ENCODE peak calls at places on chromosomes 7 and 10, in ten cellular contexts. One of them, this sample, is unnamed.

GRCh38 chr7:38584443-38585210 is 46.5 kb downstream of the AMPH start:
- DNase-seq in DMS53: no peak
- DNase-seq in activated naive CD8-positive, alpha-beta T cell treated with anti-CD3 and anti-CD28 coated beads, Interleukin-2, amount 50 U/mL, for 24 hours: no peak
- DNase-seq in stimulated activated CD8-positive, alpha-beta memory T cell treated with anti-CD3 and anti-CD28 coated beads, Interleukin-7, amount 100 ng/mL, for 24 hours: no peak
- DNase-seq in A172: peak
- DNase-seq in right atrium auricular region: no peak
- DNase-seq in GM04503: peak
- DNase-seq in EL: peak
- DNase-seq in DMS153: no peak
- DNase-seq in T-helper 9 cell: no peak
- DNase-seq in this sample: peak

GRCh38 chr10:128084364-128084763 is 41.9 kb downstream of the MKI67 start:
- DNase-seq in DMS153: no peak
- DNase-seq in stimulated activated CD8-positive, alpha-beta memory T cell treated with anti-CD3 and anti-CD28 coated beads, Interleukin-7, amount 100 ng/mL, for 24 hours: no peak
- DNase-seq in EL: no peak
- DNase-seq in GM04503: no peak
- DNase-seq in DMS53: no peak
- DNase-seq in T-helper 9 cell: no peak
- DNase-seq in A172: no peak
- DNase-seq in activated naive CD8-positive, alpha-beta T cell treated with anti-CD3 and anti-CD28 coated beads, Interleukin-2, amount 50 U/mL, for 24 hours: no peak
- DNase-seq in right atrium auricular region: no peak
- DNase-seq in this sample: no peak

GRCh38 chr7:87687653-87688254 is 59.6 kb downstream of the RUNDC3B start:
- DNase-seq in DMS53: peak
- DNase-seq in T-helper 9 cell: no peak
- DNase-seq in stimulated activated CD8-positive, alpha-beta memory T cell treated with anti-CD3 and anti-CD28 coated beads, Interleukin-7, amount 100 ng/mL, for 24 hours: no peak
- DNase-seq in GM04503: no peak
- DNase-seq in A172: no peak
- DNase-seq in right atrium auricular region: no peak
- DNase-seq in DMS153: no peak
- DNase-seq in activated naive CD8-positive, alpha-beta T cell treated with anti-CD3 and anti-CD28 coated beads, Interleukin-2, amount 50 U/mL, for 24 hours: no peak
- DNase-seq in EL: no peak
- DNase-seq in this sample: no peak

GRCh38 chr10:60290558-60290957 is 99.1 kb downstream of the ANK3 start:
- DNase-seq in DMS53: no peak
- DNase-seq in activated naive CD8-positive, alpha-beta T cell treated with anti-CD3 and anti-CD28 coated beads, Interleukin-2, amount 50 U/mL, for 24 hours: no peak
- DNase-seq in EL: no peak
- DNase-seq in T-helper 9 cell: no peak
- DNase-seq in right atrium auricular region: no peak
- DNase-seq in DMS153: no peak
- DNase-seq in stimulated activated CD8-positive, alpha-beta memory T cell treated with anti-CD3 and anti-CD28 coated beads, Interleukin-7, amount 100 ng/mL, for 24 hours: no peak
- DNase-seq in GM04503: no peak
- DNase-seq in A172: no peak
- DNase-seq in this sample: no peak

GRCh38 chr7:739964-740942 is 13.2 kb upstream of the PRKAR1B start:
- DNase-seq in DMS53: no peak
- DNase-seq in stimulated activated CD8-positive, alpha-beta memory T cell treated with anti-CD3 and anti-CD28 coated beads, Interleukin-7, amount 100 ng/mL, for 24 hours: no peak
- DNase-seq in right atrium auricular region: no peak
- DNase-seq in T-helper 9 cell: no peak
- DNase-seq in DMS153: no peak
- DNase-seq in activated naive CD8-positive, alpha-beta T cell treated with anti-CD3 and anti-CD28 coated beads, Interleukin-2, amount 50 U/mL, for 24 hours: no peak
- DNase-seq in EL: no peak
- DNase-seq in GM04503: no peak
- DNase-seq in A172: no peak
- DNase-seq in this sample: no peak

GRCh38 chr10:114628106-114628505 is 30.0 kb downstream of the ABLIM1 start:
- DNase-seq in GM04503: no peak
- DNase-seq in stimulated activated CD8-positive, alpha-beta memory T cell treated with anti-CD3 and anti-CD28 coated beads, Interleukin-7, amount 100 ng/mL, for 24 hours: no peak
- DNase-seq in activated naive CD8-positive, alpha-beta T cell treated with anti-CD3 and anti-CD28 coated beads, Interleukin-2, amount 50 U/mL, for 24 hours: no peak
- DNase-seq in EL: no peak
- DNase-seq in DMS153: no peak
- DNase-seq in DMS53: no peak
- DNase-seq in T-helper 9 cell: no peak
- DNase-seq in right atrium auricular region: no peak
- DNase-seq in A172: no peak
- DNase-seq in this sample: no peak

GRCh38 chr7:151696738-151697514 is 177.2 kb upstream of the RHEB start:
- DNase-seq in DMS153: peak
- DNase-seq in stimulated activated CD8-positive, alpha-beta memory T cell treated with anti-CD3 and anti-CD28 coated beads, Interleukin-7, amount 100 ng/mL, for 24 hours: no peak
- DNase-seq in EL: no peak
- DNase-seq in GM04503: no peak
- DNase-seq in right atrium auricular region: no peak
- DNase-seq in A172: peak
- DNase-seq in activated naive CD8-positive, alpha-beta T cell treated with anti-CD3 and anti-CD28 coated beads, Interleukin-2, amount 50 U/mL, for 24 hours: no peak
- DNase-seq in T-helper 9 cell: no peak
- DNase-seq in DMS53: peak
- DNase-seq in this sample: no peak

GRCh38 chr7:19118896-19119301 is 1.5 kb upstream of the TWIST1 start:
- DNase-seq in EL: peak
- DNase-seq in stimulated activated CD8-positive, alpha-beta memory T cell treated with anti-CD3 and anti-CD28 coated beads, Interleukin-7, amount 100 ng/mL, for 24 hours: no peak
- DNase-seq in DMS53: peak
- DNase-seq in GM04503: no peak
- DNase-seq in T-helper 9 cell: no peak
- DNase-seq in activated naive CD8-positive, alpha-beta T cell treated with anti-CD3 and anti-CD28 coated beads, Interleukin-2, amount 50 U/mL, for 24 hours: no peak
- DNase-seq in right atrium auricular region: peak
- DNase-seq in DMS153: no peak
- DNase-seq in A172: no peak
- DNase-seq in this sample: peak

GRCh38 chr7:97555845-97556431 is 175.9 kb upstream of the TAC1 start:
- DNase-seq in stimulated activated CD8-positive, alpha-beta memory T cell treated with anti-CD3 and anti-CD28 coated beads, Interleukin-7, amount 100 ng/mL, for 24 hours: no peak
- DNase-seq in DMS153: peak
- DNase-seq in GM04503: no peak
- DNase-seq in EL: no peak
- DNase-seq in A172: peak
- DNase-seq in T-helper 9 cell: no peak
- DNase-seq in activated naive CD8-positive, alpha-beta T cell treated with anti-CD3 and anti-CD28 coated beads, Interleukin-2, amount 50 U/mL, for 24 hours: no peak
- DNase-seq in DMS53: peak
- DNase-seq in right atrium auricular region: no peak
- DNase-seq in this sample: no peak

GRCh38 chr10:103895458-103896186 is 22.4 kb downstream of the STN1 start:
- DNase-seq in activated naive CD8-positive, alpha-beta T cell treated with anti-CD3 and anti-CD28 coated beads, Interleukin-2, amount 50 U/mL, for 24 hours: no peak
- DNase-seq in GM04503: no peak
- DNase-seq in stimulated activated CD8-positive, alpha-beta memory T cell treated with anti-CD3 and anti-CD28 coated beads, Interleukin-7, amount 100 ng/mL, for 24 hours: no peak
- DNase-seq in T-helper 9 cell: no peak
- DNase-seq in DMS53: peak
- DNase-seq in EL: peak
- DNase-seq in A172: peak
- DNase-seq in right atrium auricular region: no peak
- DNase-seq in DMS153: no peak
- DNase-seq in this sample: peak

GRCh38 chr10:14773551-14774213 is 1.0 kb downstream of the FAM107B start:
- DNase-seq in activated naive CD8-positive, alpha-beta T cell treated with anti-CD3 and anti-CD28 coated beads, Interleukin-2, amount 50 U/mL, for 24 hours: no peak
- DNase-seq in DMS53: no peak
- DNase-seq in A172: no peak
- DNase-seq in DMS153: no peak
- DNase-seq in stimulated activated CD8-positive, alpha-beta memory T cell treated with anti-CD3 and anti-CD28 coated beads, Interleukin-7, amount 100 ng/mL, for 24 hours: no peak
- DNase-seq in T-helper 9 cell: no peak
- DNase-seq in EL: no peak
- DNase-seq in right atrium auricular region: no peak
- DNase-seq in GM04503: no peak
- DNase-seq in this sample: no peak

GRCh38 chr10:71277914-71278665 is 41.0 kb upstream of the SLC29A3 start:
- DNase-seq in activated naive CD8-positive, alpha-beta T cell treated with anti-CD3 and anti-CD28 coated beads, Interleukin-2, amount 50 U/mL, for 24 hours: no peak
- DNase-seq in right atrium auricular region: no peak
- DNase-seq in GM04503: no peak
- DNase-seq in A172: no peak
- DNase-seq in stimulated activated CD8-positive, alpha-beta memory T cell treated with anti-CD3 and anti-CD28 coated beads, Interleukin-7, amount 100 ng/mL, for 24 hours: no peak
- DNase-seq in EL: no peak
- DNase-seq in DMS153: no peak
- DNase-seq in DMS53: no peak
- DNase-seq in T-helper 9 cell: no peak
- DNase-seq in this sample: no peak

GRCh38 chr10:112768121-112768520 is 181.9 kb upstream of the TCF7L2 start:
- DNase-seq in DMS53: no peak
- DNase-seq in T-helper 9 cell: no peak
- DNase-seq in A172: no peak
- DNase-seq in activated naive CD8-positive, alpha-beta T cell treated with anti-CD3 and anti-CD28 coated beads, Interleukin-2, amount 50 U/mL, for 24 hours: no peak
- DNase-seq in GM04503: no peak
- DNase-seq in stimulated activated CD8-positive, alpha-beta memory T cell treated with anti-CD3 and anti-CD28 coated beads, Interleukin-7, amount 100 ng/mL, for 24 hours: no peak
- DNase-seq in EL: no peak
- DNase-seq in right atrium auricular region: no peak
- DNase-seq in DMS153: no peak
- DNase-seq in this sample: no peak

GRCh38 chr7:50446542-50446960 is 3.6 kb downstream of the FIGNL1 start:
- DNase-seq in right atrium auricular region: no peak
- DNase-seq in A172: peak
- DNase-seq in EL: peak
- DNase-seq in GM04503: peak
- DNase-seq in stimulated activated CD8-positive, alpha-beta memory T cell treated with anti-CD3 and anti-CD28 coated beads, Interleukin-7, amount 100 ng/mL, for 24 hours: no peak
- DNase-seq in DMS53: peak
- DNase-seq in activated naive CD8-positive, alpha-beta T cell treated with anti-CD3 and anti-CD28 coated beads, Interleukin-2, amount 50 U/mL, for 24 hours: no peak
- DNase-seq in DMS153: no peak
- DNase-seq in T-helper 9 cell: no peak
- DNase-seq in this sample: peak

GRCh38 chr7:132386249-132386681 is 190.0 kb downstream of the PLXNA4 start:
- DNase-seq in DMS153: no peak
- DNase-seq in right atrium auricular region: peak
- DNase-seq in EL: no peak
- DNase-seq in stimulated activated CD8-positive, alpha-beta memory T cell treated with anti-CD3 and anti-CD28 coated beads, Interleukin-7, amount 100 ng/mL, for 24 hours: no peak
- DNase-seq in A172: peak
- DNase-seq in GM04503: no peak
- DNase-seq in DMS53: peak
- DNase-seq in T-helper 9 cell: no peak
- DNase-seq in activated naive CD8-positive, alpha-beta T cell treated with anti-CD3 and anti-CD28 coated beads, Interleukin-2, amount 50 U/mL, for 24 hours: no peak
- DNase-seq in this sample: peak

GRCh38 chr10:79443338-79444242 is 1.8 kb downstream of the ZCCHC24 start:
- DNase-seq in GM04503: no peak
- DNase-seq in EL: no peak
- DNase-seq in DMS53: peak
- DNase-seq in DMS153: no peak
- DNase-seq in stimulated activated CD8-positive, alpha-beta memory T cell treated with anti-CD3 and anti-CD28 coated beads, Interleukin-7, amount 100 ng/mL, for 24 hours: no peak
- DNase-seq in A172: no peak
- DNase-seq in T-helper 9 cell: no peak
- DNase-seq in right atrium auricular region: no peak
- DNase-seq in activated naive CD8-positive, alpha-beta T cell treated with anti-CD3 and anti-CD28 coated beads, Interleukin-2, amount 50 U/mL, for 24 hours: no peak
- DNase-seq in this sample: no peak

GRCh38 chr10:93894516-93895378 is 969 bp downstream of the SLC35G1 start:
- DNase-seq in right atrium auricular region: no peak
- DNase-seq in DMS53: peak
- DNase-seq in stimulated activated CD8-positive, alpha-beta memory T cell treated with anti-CD3 and anti-CD28 coated beads, Interleukin-7, amount 100 ng/mL, for 24 hours: no peak
- DNase-seq in T-helper 9 cell: no peak
- DNase-seq in EL: peak
- DNase-seq in activated naive CD8-positive, alpha-beta T cell treated with anti-CD3 and anti-CD28 coated beads, Interleukin-2, amount 50 U/mL, for 24 hours: no peak
- DNase-seq in GM04503: no peak
- DNase-seq in DMS153: no peak
- DNase-seq in A172: no peak
- DNase-seq in this sample: peak

GRCh38 chr7:155308330-155309020 is 10.8 kb downstream of the INSIG1 start:
- DNase-seq in A172: no peak
- DNase-seq in stimulated activated CD8-positive, alpha-beta memory T cell treated with anti-CD3 and anti-CD28 coated beads, Interleukin-7, amount 100 ng/mL, for 24 hours: no peak
- DNase-seq in GM04503: no peak
- DNase-seq in EL: no peak
- DNase-seq in DMS53: no peak
- DNase-seq in T-helper 9 cell: no peak
- DNase-seq in DMS153: no peak
- DNase-seq in activated naive CD8-positive, alpha-beta T cell treated with anti-CD3 and anti-CD28 coated beads, Interleukin-2, amount 50 U/mL, for 24 hours: no peak
- DNase-seq in right atrium auricular region: no peak
- DNase-seq in this sample: no peak

GRCh38 chr7:24907311-24907886 is 72.6 kb downstream of the OSBPL3 start:
- DNase-seq in DMS153: peak
- DNase-seq in GM04503: no peak
- DNase-seq in A172: peak
- DNase-seq in T-helper 9 cell: no peak
- DNase-seq in activated naive CD8-positive, alpha-beta T cell treated with anti-CD3 and anti-CD28 coated beads, Interleukin-2, amount 50 U/mL, for 24 hours: no peak
- DNase-seq in DMS53: peak
- DNase-seq in EL: peak
- DNase-seq in right atrium auricular region: no peak
- DNase-seq in stimulated activated CD8-positive, alpha-beta memory T cell treated with anti-CD3 and anti-CD28 coated beads, Interleukin-7, amount 100 ng/mL, for 24 hours: no peak
- DNase-seq in this sample: peak

GRCh38 chr7:10913457-10913856 is 60.2 kb upstream of the PHF14 start:
- DNase-seq in DMS53: no peak
- DNase-seq in right atrium auricular region: no peak
- DNase-seq in GM04503: no peak
- DNase-seq in DMS153: peak
- DNase-seq in T-helper 9 cell: no peak
- DNase-seq in activated naive CD8-positive, alpha-beta T cell treated with anti-CD3 and anti-CD28 coated beads, Interleukin-2, amount 50 U/mL, for 24 hours: no peak
- DNase-seq in EL: no peak
- DNase-seq in stimulated activated CD8-positive, alpha-beta memory T cell treated with anti-CD3 and anti-CD28 coated beads, Interleukin-7, amount 100 ng/mL, for 24 hours: no peak
- DNase-seq in A172: no peak
- DNase-seq in this sample: no peak

GRCh38 chr10:44233561-44234470 is 151.1 kb downstream of the CXCL12 start:
- DNase-seq in GM04503: no peak
- DNase-seq in EL: no peak
- DNase-seq in stimulated activated CD8-positive, alpha-beta memory T cell treated with anti-CD3 and anti-CD28 coated beads, Interleukin-7, amount 100 ng/mL, for 24 hours: no peak
- DNase-seq in right atrium auricular region: no peak
- DNase-seq in T-helper 9 cell: no peak
- DNase-seq in activated naive CD8-positive, alpha-beta T cell treated with anti-CD3 and anti-CD28 coated beads, Interleukin-2, amount 50 U/mL, for 24 hours: no peak
- DNase-seq in A172: no peak
- DNase-seq in DMS53: no peak
- DNase-seq in DMS153: no peak
- DNase-seq in this sample: peak

GRCh38 chr10:26367771-26368170 is 70.4 kb upstream of the APBB1IP start:
- DNase-seq in T-helper 9 cell: peak
- DNase-seq in right atrium auricular region: no peak
- DNase-seq in activated naive CD8-positive, alpha-beta T cell treated with anti-CD3 and anti-CD28 coated beads, Interleukin-2, amount 50 U/mL, for 24 hours: peak
- DNase-seq in DMS53: peak
- DNase-seq in EL: peak
- DNase-seq in stimulated activated CD8-positive, alpha-beta memory T cell treated with anti-CD3 and anti-CD28 coated beads, Interleukin-7, amount 100 ng/mL, for 24 hours: no peak
- DNase-seq in A172: peak
- DNase-seq in GM04503: no peak
- DNase-seq in DMS153: no peak
- DNase-seq in this sample: peak

GRCh38 chr7:134885967-134886352 is 100.3 kb upstream of the AGBL3 start:
- DNase-seq in A172: peak
- DNase-seq in T-helper 9 cell: no peak
- DNase-seq in DMS53: peak
- DNase-seq in EL: peak
- DNase-seq in stimulated activated CD8-positive, alpha-beta memory T cell treated with anti-CD3 and anti-CD28 coated beads, Interleukin-7, amount 100 ng/mL, for 24 hours: no peak
- DNase-seq in GM04503: peak
- DNase-seq in activated naive CD8-positive, alpha-beta T cell treated with anti-CD3 and anti-CD28 coated beads, Interleukin-2, amount 50 U/mL, for 24 hours: no peak
- DNase-seq in right atrium auricular region: no peak
- DNase-seq in DMS153: no peak
- DNase-seq in this sample: peak

GRCh38 chr10:49298666-49298989 is 342 bp upstream of the C10orf71 start:
- DNase-seq in right atrium auricular region: peak
- DNase-seq in DMS153: no peak
- DNase-seq in GM04503: no peak
- DNase-seq in EL: no peak
- DNase-seq in stimulated activated CD8-positive, alpha-beta memory T cell treated with anti-CD3 and anti-CD28 coated beads, Interleukin-7, amount 100 ng/mL, for 24 hours: no peak
- DNase-seq in A172: no peak
- DNase-seq in T-helper 9 cell: no peak
- DNase-seq in activated naive CD8-positive, alpha-beta T cell treated with anti-CD3 and anti-CD28 coated beads, Interleukin-2, amount 50 U/mL, for 24 hours: no peak
- DNase-seq in DMS53: peak
- DNase-seq in this sample: no peak

GRCh38 chr7:139340808-139341057 is 404 bp upstream of the FMC1 start:
- DNase-seq in A172: no peak
- DNase-seq in right atrium auricular region: peak
- DNase-seq in T-helper 9 cell: no peak
- DNase-seq in EL: no peak
- DNase-seq in DMS53: no peak
- DNase-seq in DMS153: peak
- DNase-seq in stimulated activated CD8-positive, alpha-beta memory T cell treated with anti-CD3 and anti-CD28 coated beads, Interleukin-7, amount 100 ng/mL, for 24 hours: no peak
- DNase-seq in activated naive CD8-positive, alpha-beta T cell treated with anti-CD3 and anti-CD28 coated beads, Interleukin-2, amount 50 U/mL, for 24 hours: no peak
- DNase-seq in GM04503: no peak
- DNase-seq in this sample: no peak

GRCh38 chr10:2886662-2887061 is 180.7 kb upstream of the PFKP start:
- DNase-seq in right atrium auricular region: peak
- DNase-seq in DMS53: no peak
- DNase-seq in GM04503: no peak
- DNase-seq in A172: no peak
- DNase-seq in DMS153: no peak
- DNase-seq in stimulated activated CD8-positive, alpha-beta memory T cell treated with anti-CD3 and anti-CD28 coated beads, Interleukin-7, amount 100 ng/mL, for 24 hours: no peak
- DNase-seq in T-helper 9 cell: no peak
- DNase-seq in EL: no peak
- DNase-seq in activated naive CD8-positive, alpha-beta T cell treated with anti-CD3 and anti-CD28 coated beads, Interleukin-2, amount 50 U/mL, for 24 hours: no peak
- DNase-seq in this sample: no peak